ENCODE peak calls at places on chromosomes 2 and 18, in four cellular contexts. P, G, T and O are unnamed samples.

GRCh38 chr18:67211646-67212045 is 304.9 kb downstream of the DSEL start:
- DNase-seq in P (no peak), T (no peak), G (no peak), O (no peak)

GRCh38 chr2:145644820-145645302 is 1124.9 kb upstream of the ZEB2 start:
- DNase-seq in T (no peak), P (no peak), G (no peak), O (peak)

GRCh38 chr2:55109219-55109891 is 59.1 kb upstream of the RTN4 start:
- DNase-seq in P (no peak), G (no peak), T (no peak), O (peak)

GRCh38 chr2:25558262-25558661 is 115.1 kb downstream of the DTNB start:
- DNase-seq in T (no peak), P (peak), G (no peak), O (peak)

GRCh38 chr2:217695033-217695520 is 307.7 kb downstream of the TNS1 start:
- DNase-seq in P (peak), T (no peak), G (no peak), O (peak)

GRCh38 chr18:50401888-50402287 is 27.0 kb downstream of the SKA1 start:
- DNase-seq in T (peak), P (peak), G (peak), O (peak)

GRCh38 chr18:11909597-11910026 is 1.5 kb upstream of the MPPE1 start:
- DNase-seq in P (peak), T (no peak), G (no peak), O (peak)

GRCh38 chr2:85802337-85803103 is 48.7 kb downstream of the ATOH8 start:
- DNase-seq in T (peak), P (no peak), G (no peak), O (peak)

GRCh38 chr2:10172033-10172865 is 49.7 kb downstream of the RRM2 start:
- DNase-seq in P (no peak), T (no peak), G (no peak), O (no peak)

GRCh38 chr2:206158563-206159345 is 490 bp downstream of the NDUFS1 start:
- DNase-seq in P (peak), G (no peak), T (no peak), O (peak)

GRCh38 chr2:179049546-179050311 is at the start of gene CCDC141:
- DNase-seq in G (no peak), P (no peak), T (peak), O (no peak)

GRCh38 chr2:8574196-8575010 is 107.5 kb upstream of the ID2 start:
- DNase-seq in T (peak), P (no peak), G (no peak), O (no peak)

GRCh38 chr2:203808041-203808750 is 59.4 kb upstream of the CTLA4 start:
- DNase-seq in G (no peak), T (no peak), P (peak), O (peak)

GRCh38 chr2:62381672-62382071 is 124.3 kb downstream of the TMEM17 start:
- DNase-seq in T (no peak), P (no peak), G (no peak), O (no peak)

GRCh38 chr2:72765997-72766609 is 59.7 kb downstream of the EXOC6B start:
- DNase-seq in T (no peak), G (no peak), P (no peak), O (peak)

GRCh38 chr18:55229682-55230081 is 270.4 kb upstream of the CCDC68 start:
- DNase-seq in G (no peak), T (no peak), P (no peak), O (peak)

GRCh38 chr2:190051223-190051622 is 11.3 kb downstream of the MSTN start:
- DNase-seq in T (no peak), P (no peak), G (no peak), O (no peak)

GRCh38 chr18:10856146-10856545 is 293.2 kb downstream of the PIEZO2 start:
- DNase-seq in T (no peak), P (no peak), G (no peak), O (no peak)

GRCh38 chr2:18149660-18150246 is 271.3 kb downstream of the KCNS3 start:
- DNase-seq in T (no peak), P (peak), G (peak), O (peak)

GRCh38 chr18:79915161-79916127 is 36.0 kb downstream of the SLC66A2 start:
- DNase-seq in T (no peak), G (no peak), P (no peak), O (no peak)

GRCh38 chr2:197075754-197076337 is 149.3 kb upstream of the PGAP1 start:
- DNase-seq in T (no peak), G (no peak), P (no peak), O (peak)

GRCh38 chr2:137888845-137889244 is 75.4 kb upstream of the HNMT start:
- DNase-seq in P (no peak), G (peak), T (peak), O (peak)

GRCh38 chr2:106147665-106148064 is 46.4 kb downstream of the UXS1 start:
- DNase-seq in T (no peak), P (no peak), G (no peak), O (peak)